ENCODE peak calls at places on chromosomes 13 and 19, in eight cellular contexts. One of them, this sample, is unnamed.

GRCh38 chr19:27881213-27881612 is 1331.7 kb downstream of the UQCRFS1 start:
- DNase-seq in body of pancreas: no peak
- DNase-seq in BJ: no peak
- DNase-seq in mucosa of descending colon: no peak
- DNase-seq in cardiac fibroblast: no peak
- DNase-seq in uterus: no peak
- DNase-seq in kidney epithelial cell: no peak
- DNase-seq in PC-3: no peak
- DNase-seq in this sample: no peak

GRCh38 chr19:33463194-33463593 is 58.4 kb downstream of the PEPD start:
- DNase-seq in body of pancreas: no peak
- DNase-seq in BJ: no peak
- DNase-seq in mucosa of descending colon: no peak
- DNase-seq in cardiac fibroblast: no peak
- DNase-seq in uterus: no peak
- DNase-seq in kidney epithelial cell: no peak
- DNase-seq in PC-3: no peak
- DNase-seq in this sample: no peak

GRCh38 chr19:45568732-45569131 is 15.9 kb downstream of the OPA3 start:
- DNase-seq in body of pancreas: no peak
- DNase-seq in BJ: no peak
- DNase-seq in mucosa of descending colon: no peak
- DNase-seq in cardiac fibroblast: peak; percentile 84
- DNase-seq in uterus: no peak
- DNase-seq in kidney epithelial cell: peak; percentile 52
- DNase-seq in PC-3: peak; percentile 85
- DNase-seq in this sample: no peak

GRCh38 chr13:25857830-25858229 is 194.0 kb downstream of the SHISA2 start:
- DNase-seq in body of pancreas: no peak
- DNase-seq in BJ: no peak
- DNase-seq in mucosa of descending colon: no peak
- DNase-seq in cardiac fibroblast: no peak
- DNase-seq in uterus: no peak
- DNase-seq in kidney epithelial cell: no peak
- DNase-seq in PC-3: peak; percentile 58
- DNase-seq in this sample: no peak

GRCh38 chr19:7998081-7998480 is 7.4 kb downstream of the ELAVL1 start:
- DNase-seq in body of pancreas: no peak
- DNase-seq in BJ: no peak
- DNase-seq in mucosa of descending colon: no peak
- DNase-seq in cardiac fibroblast: no peak
- DNase-seq in uterus: no peak
- DNase-seq in kidney epithelial cell: no peak
- DNase-seq in PC-3: no peak
- DNase-seq in this sample: no peak

GRCh38 chr13:99859178-99860177 is 112.1 kb downstream of the ZIC5 start:
- DNase-seq in body of pancreas: no peak
- DNase-seq in BJ: no peak
- DNase-seq in mucosa of descending colon: peak; percentile 42
- DNase-seq in cardiac fibroblast: no peak
- DNase-seq in uterus: no peak
- DNase-seq in kidney epithelial cell: no peak
- DNase-seq in PC-3: no peak
- DNase-seq in this sample: no peak

GRCh38 chr13:29754486-29754806 is 96.0 kb downstream of the UBL3 start:
- DNase-seq in body of pancreas: no peak
- DNase-seq in BJ: no peak
- DNase-seq in mucosa of descending colon: no peak
- DNase-seq in cardiac fibroblast: peak; percentile 45
- DNase-seq in uterus: no peak
- DNase-seq in kidney epithelial cell: no peak
- DNase-seq in PC-3: peak; percentile 28
- DNase-seq in this sample: no peak

GRCh38 chr13:40259899-40260298 is 406.5 kb downstream of the FOXO1 start:
- DNase-seq in body of pancreas: no peak
- DNase-seq in BJ: no peak
- DNase-seq in mucosa of descending colon: no peak
- DNase-seq in cardiac fibroblast: no peak
- DNase-seq in uterus: no peak
- DNase-seq in kidney epithelial cell: no peak
- DNase-seq in PC-3: no peak
- DNase-seq in this sample: no peak

GRCh38 chr13:22060187-22060586 is 389.3 kb downstream of the FGF9 start:
- DNase-seq in body of pancreas: no peak
- DNase-seq in BJ: no peak
- DNase-seq in mucosa of descending colon: no peak
- DNase-seq in cardiac fibroblast: no peak
- DNase-seq in uterus: no peak
- DNase-seq in kidney epithelial cell: no peak
- DNase-seq in PC-3: no peak
- DNase-seq in this sample: no peak

GRCh38 chr13:29698106-29698505 is 102.6 kb upstream of the SLC7A1 start:
- DNase-seq in body of pancreas: no peak
- DNase-seq in BJ: no peak
- DNase-seq in mucosa of descending colon: no peak
- DNase-seq in cardiac fibroblast: no peak
- DNase-seq in uterus: no peak
- DNase-seq in kidney epithelial cell: no peak
- DNase-seq in PC-3: no peak
- DNase-seq in this sample: no peak

GRCh38 chr19:703651-704446 is 4.9 kb upstream of the PALM start:
- DNase-seq in body of pancreas: peak; percentile 55
- DNase-seq in BJ: no peak
- DNase-seq in mucosa of descending colon: peak; percentile 67
- DNase-seq in cardiac fibroblast: peak; percentile 51
- DNase-seq in uterus: peak; percentile 59
- DNase-seq in kidney epithelial cell: no peak
- DNase-seq in PC-3: peak; percentile 57
- DNase-seq in this sample: peak; percentile 89

GRCh38 chr13:47463726-47464125 is 537.3 kb downstream of the SUCLA2 start:
- DNase-seq in body of pancreas: no peak
- DNase-seq in BJ: no peak
- DNase-seq in mucosa of descending colon: no peak
- DNase-seq in cardiac fibroblast: peak; percentile 43
- DNase-seq in uterus: no peak
- DNase-seq in kidney epithelial cell: no peak
- DNase-seq in PC-3: no peak
- DNase-seq in this sample: no peak

GRCh38 chr13:86447479-86447878 is 648.3 kb upstream of the SLITRK6 start:
- DNase-seq in body of pancreas: no peak
- DNase-seq in BJ: no peak
- DNase-seq in mucosa of descending colon: no peak
- DNase-seq in cardiac fibroblast: no peak
- DNase-seq in uterus: no peak
- DNase-seq in kidney epithelial cell: no peak
- DNase-seq in PC-3: no peak
- DNase-seq in this sample: no peak

GRCh38 chr19:18279516-18280246 is 1.7 kb downstream of the JUND start:
- DNase-seq in body of pancreas: peak; percentile 92
- DNase-seq in BJ: peak; percentile 56
- DNase-seq in mucosa of descending colon: peak; percentile 95
- DNase-seq in cardiac fibroblast: peak; percentile 96
- DNase-seq in uterus: peak; percentile 94
- DNase-seq in kidney epithelial cell: no peak
- DNase-seq in PC-3: peak; percentile 95
- DNase-seq in this sample: peak; percentile 87

GRCh38 chr19:18280247-18281081 is 958 bp downstream of the JUND start:
- DNase-seq in body of pancreas: peak; percentile 84
- DNase-seq in BJ: no peak
- DNase-seq in mucosa of descending colon: peak; percentile 85
- DNase-seq in cardiac fibroblast: peak; percentile 77
- DNase-seq in uterus: peak; percentile 81
- DNase-seq in kidney epithelial cell: no peak
- DNase-seq in PC-3: peak; percentile 72
- DNase-seq in this sample: peak; percentile 81

GRCh38 chr19:18282788-18283141 is 1.3 kb upstream of the JUND start:
- DNase-seq in body of pancreas: no peak
- DNase-seq in BJ: no peak
- DNase-seq in mucosa of descending colon: peak; percentile 85
- DNase-seq in cardiac fibroblast: no peak
- DNase-seq in uterus: no peak
- DNase-seq in kidney epithelial cell: no peak
- DNase-seq in PC-3: no peak
- DNase-seq in this sample: no peak

GRCh38 chr19:18282021-18282787 is 782 bp upstream of the JUND start:
- DNase-seq in body of pancreas: no peak
- DNase-seq in BJ: no peak
- DNase-seq in mucosa of descending colon: no peak
- DNase-seq in cardiac fibroblast: no peak
- DNase-seq in uterus: no peak
- DNase-seq in kidney epithelial cell: no peak
- DNase-seq in PC-3: peak; percentile 39
- DNase-seq in this sample: peak; percentile 82

GRCh38 chr19:18281082-18282020 is at the start of gene JUND:
- DNase-seq in body of pancreas: peak; percentile 99
- DNase-seq in BJ: peak; percentile 84
- DNase-seq in mucosa of descending colon: peak; percentile 97
- DNase-seq in cardiac fibroblast: peak; percentile 98
- DNase-seq in uterus: peak; percentile 98
- DNase-seq in kidney epithelial cell: no peak
- DNase-seq in PC-3: peak; percentile 98
- DNase-seq in this sample: peak; percentile 99
- TF ChIP-seq CTCF in body of pancreas: no peak
- TF ChIP-seq CTCF in BJ: no peak
- TF ChIP-seq CTCF in mucosa of descending colon: no peak
- TF ChIP-seq CTCF in cardiac fibroblast: no peak
- TF ChIP-seq CTCF in uterus: no peak
- TF ChIP-seq CTCF in kidney epithelial cell: no peak
- TF ChIP-seq CTCF in PC-3: no peak
- TF ChIP-seq CTCF in this sample: no peak

DNA sequence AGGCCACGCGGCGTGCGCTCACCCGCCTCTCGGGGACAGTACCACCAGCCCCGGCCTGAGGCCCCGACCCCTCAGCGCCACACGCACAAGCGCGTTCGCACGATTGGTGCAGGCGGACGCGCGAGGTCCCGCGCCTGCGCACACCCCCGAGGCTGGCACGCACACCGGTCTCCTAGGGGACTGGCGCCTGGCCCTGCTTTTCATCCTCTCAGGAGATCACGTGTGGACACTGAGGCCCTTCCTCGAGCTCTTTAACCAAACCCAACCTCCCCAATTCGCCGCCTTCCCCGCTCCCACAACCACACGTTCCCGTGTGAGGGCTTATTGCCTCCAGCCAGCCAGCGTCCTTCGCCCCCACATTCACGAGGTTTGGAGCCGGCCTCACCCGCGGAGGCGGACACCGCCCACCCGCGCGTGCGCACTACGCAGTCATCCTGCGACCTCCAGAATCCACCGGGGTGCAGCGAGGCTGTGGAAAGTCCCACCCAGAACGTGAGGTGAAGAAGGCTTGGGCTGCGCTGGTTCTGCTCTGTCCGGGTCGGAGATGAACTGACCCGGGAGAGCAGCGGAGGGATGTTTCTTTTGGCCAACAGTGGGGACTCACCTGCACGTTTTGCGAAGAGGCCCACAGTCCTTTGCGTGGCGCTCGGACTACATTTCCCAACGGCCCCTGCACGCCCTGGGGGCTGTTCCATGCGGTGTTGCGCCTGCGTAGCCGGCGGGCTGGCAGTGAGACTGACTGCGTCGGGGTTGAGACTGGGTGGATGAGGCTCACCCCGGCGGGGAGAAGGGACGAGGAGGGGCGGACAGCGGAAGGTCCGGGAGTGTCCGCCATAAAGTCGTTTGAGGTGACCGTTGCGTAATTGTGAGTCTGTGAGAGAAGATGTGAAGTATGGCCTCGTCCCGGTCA is 539 bp upstream of the ZNF667 start:
- DNase-seq in body of pancreas: peak; percentile 71
- DNase-seq in BJ: peak; percentile 63
- DNase-seq in mucosa of descending colon: peak; percentile 75
- DNase-seq in cardiac fibroblast: peak; percentile 95
- DNase-seq in uterus: peak; percentile 91
- DNase-seq in kidney epithelial cell: peak; percentile 69
- DNase-seq in PC-3: peak; percentile 86
- DNase-seq in this sample: peak; percentile 93
- H3K4me3 ChIP-seq in body of pancreas: peak overlapping the region; percentile 31
- H3K4me3 ChIP-seq in BJ: peak overlapping the region; percentile 82
- H3K4me3 ChIP-seq in mucosa of descending colon: peak overlapping the region; percentile 3
- H3K4me3 ChIP-seq in cardiac fibroblast: peak overlapping the region; percentile 64
- H3K4me3 ChIP-seq in uterus: peak overlapping the region; percentile 82
- H3K4me3 ChIP-seq in kidney epithelial cell: peak overlapping the region; percentile 88
- H3K4me3 ChIP-seq in PC-3: peak overlapping the region; percentile 65
- H3K4me3 ChIP-seq in this sample: peak overlapping the region; percentile 69

DNA sequence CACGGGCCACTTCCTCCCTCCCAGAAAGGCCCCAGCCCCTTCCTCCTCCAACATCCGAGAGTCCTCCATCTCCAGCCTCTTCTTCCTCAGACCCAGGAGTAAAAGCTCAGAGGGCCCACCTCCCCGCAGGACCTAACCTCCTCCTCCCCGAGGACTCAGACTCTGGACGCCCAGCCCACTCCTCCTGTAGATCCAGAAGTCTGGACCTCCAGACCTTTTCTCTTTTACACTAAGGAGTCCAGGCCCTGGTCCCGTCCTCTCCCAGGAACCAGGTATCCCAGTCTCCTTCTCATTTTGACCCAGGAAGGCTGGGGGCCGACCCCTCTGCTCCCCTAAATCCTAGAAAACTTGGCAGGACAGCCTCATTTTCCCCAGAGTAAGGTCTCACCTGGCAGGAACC is 1.9 kb upstream of the KLK8 start:
- DNase-seq in body of pancreas: no peak
- DNase-seq in BJ: no peak
- DNase-seq in mucosa of descending colon: no peak
- DNase-seq in cardiac fibroblast: no peak
- DNase-seq in uterus: no peak
- DNase-seq in kidney epithelial cell: no peak
- DNase-seq in PC-3: no peak
- DNase-seq in this sample: no peak
- TF ChIP-seq CTCF in body of pancreas: no peak
- TF ChIP-seq CTCF in BJ: no peak
- TF ChIP-seq CTCF in mucosa of descending colon: no peak
- TF ChIP-seq CTCF in cardiac fibroblast: no peak
- TF ChIP-seq CTCF in uterus: no peak
- TF ChIP-seq CTCF in kidney epithelial cell: no peak
- TF ChIP-seq CTCF in PC-3: no peak
- TF ChIP-seq CTCF in this sample: no peak

GRCh38 chr19:11384778-11385129 is 640 bp upstream of the EPOR start:
- DNase-seq in body of pancreas: no peak
- DNase-seq in BJ: no peak
- DNase-seq in mucosa of descending colon: no peak
- DNase-seq in cardiac fibroblast: no peak
- DNase-seq in uterus: no peak
- DNase-seq in kidney epithelial cell: no peak
- DNase-seq in PC-3: no peak
- DNase-seq in this sample: no peak

GRCh38 chr19:11381535-11382369 is 2.4 kb downstream of the EPOR start:
- DNase-seq in body of pancreas: peak; percentile 49
- DNase-seq in BJ: no peak
- DNase-seq in mucosa of descending colon: peak; percentile 41
- DNase-seq in cardiac fibroblast: peak; percentile 96
- DNase-seq in uterus: peak; percentile 64
- DNase-seq in kidney epithelial cell: no peak
- DNase-seq in PC-3: peak; percentile 99
- DNase-seq in this sample: peak; percentile 81

GRCh38 chr19:11382898-11383705 is 1.0 kb downstream of the EPOR start:
- DNase-seq in body of pancreas: peak; percentile 65
- DNase-seq in BJ: no peak
- DNase-seq in mucosa of descending colon: peak; percentile 59
- DNase-seq in cardiac fibroblast: peak; percentile 27
- DNase-seq in uterus: no peak
- DNase-seq in kidney epithelial cell: no peak
- DNase-seq in PC-3: peak; percentile 68
- DNase-seq in this sample: no peak

GRCh38 chr19:11380653-11381534 is 3.2 kb downstream of the EPOR start:
- DNase-seq in body of pancreas: peak; percentile 96
- DNase-seq in BJ: peak; percentile 66
- DNase-seq in mucosa of descending colon: peak; percentile 96
- DNase-seq in cardiac fibroblast: peak; percentile 97
- DNase-seq in uterus: peak; percentile 97
- DNase-seq in kidney epithelial cell: peak; percentile 81
- DNase-seq in PC-3: peak; percentile 99
- DNase-seq in this sample: peak; percentile 97

GRCh38 chr19:11383706-11384048 is 437 bp downstream of the EPOR start:
- DNase-seq in body of pancreas: no peak
- DNase-seq in BJ: no peak
- DNase-seq in mucosa of descending colon: no peak
- DNase-seq in cardiac fibroblast: no peak
- DNase-seq in uterus: no peak
- DNase-seq in kidney epithelial cell: no peak
- DNase-seq in PC-3: no peak
- DNase-seq in this sample: no peak
- H3K4me3 ChIP-seq in body of pancreas: peak overlapping the region; percentile 25
- H3K4me3 ChIP-seq in BJ: peak overlapping the region; percentile 14
- H3K4me3 ChIP-seq in mucosa of descending colon: no peak overlapping the region
- H3K4me3 ChIP-seq in cardiac fibroblast: peak overlapping the region; percentile 60
- H3K4me3 ChIP-seq in uterus: no peak overlapping the region
- H3K4me3 ChIP-seq in kidney epithelial cell: peak overlapping the region; percentile 36
- H3K4me3 ChIP-seq in PC-3: peak overlapping the region; percentile 66
- H3K4me3 ChIP-seq in this sample: peak overlapping the region; percentile 56

This sample was measured in right atrium auricular region.